ENCODE peak calls at places on chromosomes 13 and 19, in four cellular contexts. One of them, this sample, is unnamed.

GRCh38 chr13:103142091-103142594 is 75.9 kb upstream of the SLC10A2 start:
- DNase-seq in CD4-positive, alpha-beta T cell: no peak
- DNase-seq in fibroblast of pulmonary artery: no peak
- DNase-seq in GM13976: no peak
- DNase-seq in this sample: no peak

GRCh38 chr19:46903458-46903857 is 42.7 kb downstream of the ARHGAP35 start:
- DNase-seq in CD4-positive, alpha-beta T cell: no peak
- DNase-seq in fibroblast of pulmonary artery: no peak
- DNase-seq in GM13976: no peak
- DNase-seq in this sample: no peak

GRCh38 chr19:58213075-58213369 is 15.7 kb upstream of the ZNF544 start:
- DNase-seq in CD4-positive, alpha-beta T cell: no peak
- DNase-seq in fibroblast of pulmonary artery: no peak
- DNase-seq in GM13976: no peak
- DNase-seq in this sample: no peak

GRCh38 chr13:58341318-58341717 is 709.8 kb downstream of the PCDH17 start:
- DNase-seq in CD4-positive, alpha-beta T cell: no peak
- DNase-seq in fibroblast of pulmonary artery: no peak
- DNase-seq in GM13976: no peak
- DNase-seq in this sample: no peak

GRCh38 chr13:92265408-92265807 is 867.0 kb downstream of the GPC5 start:
- DNase-seq in CD4-positive, alpha-beta T cell: no peak
- DNase-seq in fibroblast of pulmonary artery: peak
- DNase-seq in GM13976: no peak
- DNase-seq in this sample: no peak

GRCh38 chr13:46109451-46109850 is 4.6 kb upstream of the CPB2 start:
- DNase-seq in CD4-positive, alpha-beta T cell: no peak
- DNase-seq in fibroblast of pulmonary artery: no peak
- DNase-seq in GM13976: no peak
- DNase-seq in this sample: no peak

GRCh38 chr19:29917911-29918310 is 24.1 kb upstream of the URI1 start:
- DNase-seq in CD4-positive, alpha-beta T cell: no peak
- DNase-seq in fibroblast of pulmonary artery: no peak
- DNase-seq in GM13976: no peak
- DNase-seq in this sample: no peak

GRCh38 chr13:46660859-46661258 is 107.9 kb downstream of the LRCH1 start:
- DNase-seq in CD4-positive, alpha-beta T cell: no peak
- DNase-seq in fibroblast of pulmonary artery: no peak
- DNase-seq in GM13976: no peak
- DNase-seq in this sample: no peak

GRCh38 chr19:49331616-49332055 is 3.6 kb upstream of the CD37 start:
- DNase-seq in CD4-positive, alpha-beta T cell: peak
- DNase-seq in fibroblast of pulmonary artery: peak
- DNase-seq in GM13976: peak
- DNase-seq in this sample: peak

GRCh38 chr13:65855276-65855675 is 1374.9 kb downstream of the PCDH9 start:
- DNase-seq in CD4-positive, alpha-beta T cell: no peak
- DNase-seq in fibroblast of pulmonary artery: peak
- DNase-seq in GM13976: no peak
- DNase-seq in this sample: no peak

GRCh38 chr13:40963927-40964326 is 55.2 kb downstream of the ELF1 start:
- DNase-seq in CD4-positive, alpha-beta T cell: no peak
- DNase-seq in fibroblast of pulmonary artery: peak
- DNase-seq in GM13976: no peak
- DNase-seq in this sample: no peak

GRCh38 chr19:55082023-55082851 is 6.6 kb downstream of the EPS8L1 start:
- DNase-seq in CD4-positive, alpha-beta T cell: peak
- DNase-seq in fibroblast of pulmonary artery: peak
- DNase-seq in GM13976: no peak
- DNase-seq in this sample: peak

GRCh38 chr19:33809960-33810359 is 13.3 kb downstream of the KCTD15 start:
- DNase-seq in CD4-positive, alpha-beta T cell: no peak
- DNase-seq in fibroblast of pulmonary artery: peak
- DNase-seq in GM13976: no peak
- DNase-seq in this sample: no peak

GRCh38 chr19:6491802-6492592 is 10.1 kb downstream of the TUBB4A start:
- DNase-seq in CD4-positive, alpha-beta T cell: no peak
- DNase-seq in fibroblast of pulmonary artery: no peak
- DNase-seq in GM13976: peak
- DNase-seq in this sample: no peak

GRCh38 chr13:44237276-44237767 is 136.3 kb upstream of the SERP2 start:
- DNase-seq in CD4-positive, alpha-beta T cell: no peak
- DNase-seq in fibroblast of pulmonary artery: peak
- DNase-seq in GM13976: peak
- DNase-seq in this sample: peak

DNA sequence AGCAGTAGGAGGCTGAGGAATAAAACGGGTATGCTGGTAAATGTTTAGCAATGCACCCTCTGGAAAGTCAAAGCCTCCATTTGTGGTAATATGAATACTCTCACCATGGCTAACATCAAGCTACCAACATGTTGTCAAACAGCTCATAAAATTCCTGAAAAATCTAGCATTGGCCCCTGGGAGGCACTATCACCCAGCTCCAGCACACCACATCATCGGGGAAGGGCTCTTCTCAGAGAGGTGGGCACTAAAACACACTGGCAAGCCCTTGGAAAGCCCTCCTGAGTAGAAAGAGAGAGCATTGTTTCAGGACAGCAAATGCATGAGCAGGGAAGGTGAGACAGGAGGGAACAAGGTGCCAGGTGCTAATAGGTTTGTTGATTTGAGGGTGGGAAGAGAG is 53.9 kb upstream of the FLT1 start:
- DNase-seq in CD4-positive, alpha-beta T cell: no peak
- DNase-seq in fibroblast of pulmonary artery: no peak
- DNase-seq in GM13976: no peak
- DNase-seq in this sample: no peak
- TF ChIP-seq CTCF in CD4-positive, alpha-beta T cell: no peak
- TF ChIP-seq CTCF in fibroblast of pulmonary artery: no peak
- TF ChIP-seq CTCF in GM13976: no peak
- TF ChIP-seq CTCF in this sample: no peak

GRCh38 chr19:51389143-51389542 is 1.2 kb downstream of the C19orf84 start:
- DNase-seq in CD4-positive, alpha-beta T cell: no peak
- DNase-seq in fibroblast of pulmonary artery: no peak
- DNase-seq in GM13976: no peak
- DNase-seq in this sample: no peak

GRCh38 chr19:51391073-51391611 is 751 bp upstream of the C19orf84 start:
- DNase-seq in CD4-positive, alpha-beta T cell: no peak
- DNase-seq in fibroblast of pulmonary artery: no peak
- DNase-seq in GM13976: no peak
- DNase-seq in this sample: no peak

GRCh38 chr19:51396175-51396574 is 5.8 kb upstream of the C19orf84 start:
- DNase-seq in CD4-positive, alpha-beta T cell: no peak
- DNase-seq in fibroblast of pulmonary artery: no peak
- DNase-seq in GM13976: no peak
- DNase-seq in this sample: no peak

GRCh38 chr19:51398096-51398704 is 7.8 kb upstream of the C19orf84 start:
- DNase-seq in CD4-positive, alpha-beta T cell: no peak
- DNase-seq in fibroblast of pulmonary artery: peak
- DNase-seq in GM13976: no peak
- DNase-seq in this sample: no peak

DNA sequence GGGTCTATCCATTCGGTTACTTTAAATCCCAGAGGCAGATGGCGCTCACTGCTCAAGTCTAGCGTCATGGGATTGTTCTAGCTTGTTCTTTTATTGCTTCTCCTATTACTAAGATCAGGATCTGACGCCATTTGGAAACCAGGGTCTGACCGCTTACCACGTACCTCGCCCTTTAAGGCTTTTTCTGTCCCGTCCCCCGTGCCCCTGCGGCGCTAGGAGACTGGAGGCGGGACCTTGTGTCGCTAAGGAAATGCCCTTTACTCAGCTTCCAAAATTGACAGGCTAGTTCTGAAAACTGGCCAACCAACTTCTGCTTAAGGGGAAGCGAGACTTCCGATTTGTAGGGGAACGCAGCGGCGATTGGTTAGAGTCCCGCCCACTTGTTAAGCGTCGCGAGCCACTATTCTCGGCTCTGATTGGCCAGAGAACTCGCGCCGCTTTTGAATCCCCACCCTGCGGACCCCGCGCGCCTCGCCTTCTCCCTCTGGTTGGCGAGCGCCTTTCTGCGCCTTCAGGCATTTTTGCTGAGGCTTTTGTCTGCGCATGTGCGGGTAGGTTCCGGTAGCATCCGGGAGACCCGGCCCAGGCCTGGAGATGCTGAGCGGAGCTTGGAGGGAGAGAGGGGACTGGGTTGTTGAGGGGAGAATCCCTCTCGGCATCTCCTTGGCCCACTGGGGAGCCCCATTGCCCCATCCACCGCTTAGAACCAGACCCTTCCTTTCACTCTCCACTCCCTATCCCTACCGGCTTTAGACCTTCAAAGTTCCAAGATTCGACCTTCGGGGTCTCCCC is 3.9 kb upstream of the C19orf84 start:
- DNase-seq in CD4-positive, alpha-beta T cell: peak
- DNase-seq in fibroblast of pulmonary artery: peak
- DNase-seq in GM13976: peak
- DNase-seq in this sample: peak
- TF ChIP-seq CTCF in CD4-positive, alpha-beta T cell: no peak
- TF ChIP-seq CTCF in fibroblast of pulmonary artery: no peak
- TF ChIP-seq CTCF in GM13976: no peak
- TF ChIP-seq CTCF in this sample: peak

DNA sequence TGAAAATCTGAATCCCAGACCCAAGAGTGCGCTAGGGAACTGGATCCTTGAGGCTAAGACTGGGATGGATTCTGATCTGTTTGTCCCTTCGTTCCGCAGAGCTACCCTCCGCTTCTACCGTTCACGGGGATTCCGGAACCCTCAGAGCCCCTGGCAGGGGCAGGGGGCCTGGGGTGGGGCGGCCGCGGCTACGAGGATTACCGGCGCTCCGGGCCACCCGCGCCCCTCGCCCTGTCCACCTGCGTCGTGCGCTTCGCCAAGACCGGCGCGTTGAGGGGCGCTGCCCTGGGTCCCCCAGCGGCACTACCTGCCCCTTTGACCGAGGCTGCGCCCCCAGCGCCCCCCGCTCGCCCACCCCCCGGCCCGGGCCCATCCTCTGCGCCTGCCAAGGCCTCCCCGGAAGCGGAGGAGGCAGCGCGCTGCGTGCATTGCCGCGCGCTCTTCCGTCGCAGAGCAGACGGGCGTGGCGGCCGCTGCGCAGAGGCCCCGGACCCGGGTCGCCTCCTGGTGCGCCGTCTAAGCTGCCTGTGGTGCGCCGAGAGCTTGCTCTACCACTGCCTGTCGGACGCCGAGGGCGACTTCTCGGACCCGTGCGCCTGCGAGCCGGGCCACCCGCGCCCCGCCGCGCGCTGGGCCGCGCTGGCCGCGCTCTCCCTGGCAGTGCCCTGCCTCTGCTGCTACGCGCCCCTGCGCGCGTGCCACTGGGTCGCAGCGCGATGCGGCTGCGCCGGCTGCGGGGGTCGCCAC is 7.1 kb downstream of the SPRED3 start:
- DNase-seq in CD4-positive, alpha-beta T cell: peak
- DNase-seq in fibroblast of pulmonary artery: no peak
- DNase-seq in GM13976: peak
- DNase-seq in this sample: no peak
- TF ChIP-seq CTCF in CD4-positive, alpha-beta T cell: no peak
- TF ChIP-seq CTCF in fibroblast of pulmonary artery: no peak
- TF ChIP-seq CTCF in GM13976: no peak
- TF ChIP-seq CTCF in this sample: no peak

GRCh38 chr19:50710094-50710493 is 9.5 kb downstream of the SHANK1 start:
- DNase-seq in CD4-positive, alpha-beta T cell: no peak
- DNase-seq in fibroblast of pulmonary artery: no peak
- DNase-seq in GM13976: no peak
- DNase-seq in this sample: no peak
- TF ChIP-seq CTCF in CD4-positive, alpha-beta T cell: no peak
- TF ChIP-seq CTCF in fibroblast of pulmonary artery: peak
- TF ChIP-seq CTCF in GM13976: no peak
- TF ChIP-seq CTCF in this sample: no peak

GRCh38 chr19:17466487-17466850 is 3.9 kb upstream of the SLC27A1 start:
- DNase-seq in CD4-positive, alpha-beta T cell: no peak
- DNase-seq in fibroblast of pulmonary artery: no peak
- DNase-seq in GM13976: no peak
- DNase-seq in this sample: no peak
- TF ChIP-seq CTCF in CD4-positive, alpha-beta T cell: peak
- TF ChIP-seq CTCF in fibroblast of pulmonary artery: no peak
- TF ChIP-seq CTCF in GM13976: peak
- TF ChIP-seq CTCF in this sample: no peak

GRCh38 chr13:23707674-23708073 is 137.5 kb downstream of the TNFRSF19 start:
- DNase-seq in CD4-positive, alpha-beta T cell: no peak
- DNase-seq in fibroblast of pulmonary artery: peak
- DNase-seq in GM13976: no peak
- DNase-seq in this sample: no peak
- TF ChIP-seq CTCF in CD4-positive, alpha-beta T cell: no peak
- TF ChIP-seq CTCF in fibroblast of pulmonary artery: peak
- TF ChIP-seq CTCF in GM13976: no peak
- TF ChIP-seq CTCF in this sample: peak

DNA sequence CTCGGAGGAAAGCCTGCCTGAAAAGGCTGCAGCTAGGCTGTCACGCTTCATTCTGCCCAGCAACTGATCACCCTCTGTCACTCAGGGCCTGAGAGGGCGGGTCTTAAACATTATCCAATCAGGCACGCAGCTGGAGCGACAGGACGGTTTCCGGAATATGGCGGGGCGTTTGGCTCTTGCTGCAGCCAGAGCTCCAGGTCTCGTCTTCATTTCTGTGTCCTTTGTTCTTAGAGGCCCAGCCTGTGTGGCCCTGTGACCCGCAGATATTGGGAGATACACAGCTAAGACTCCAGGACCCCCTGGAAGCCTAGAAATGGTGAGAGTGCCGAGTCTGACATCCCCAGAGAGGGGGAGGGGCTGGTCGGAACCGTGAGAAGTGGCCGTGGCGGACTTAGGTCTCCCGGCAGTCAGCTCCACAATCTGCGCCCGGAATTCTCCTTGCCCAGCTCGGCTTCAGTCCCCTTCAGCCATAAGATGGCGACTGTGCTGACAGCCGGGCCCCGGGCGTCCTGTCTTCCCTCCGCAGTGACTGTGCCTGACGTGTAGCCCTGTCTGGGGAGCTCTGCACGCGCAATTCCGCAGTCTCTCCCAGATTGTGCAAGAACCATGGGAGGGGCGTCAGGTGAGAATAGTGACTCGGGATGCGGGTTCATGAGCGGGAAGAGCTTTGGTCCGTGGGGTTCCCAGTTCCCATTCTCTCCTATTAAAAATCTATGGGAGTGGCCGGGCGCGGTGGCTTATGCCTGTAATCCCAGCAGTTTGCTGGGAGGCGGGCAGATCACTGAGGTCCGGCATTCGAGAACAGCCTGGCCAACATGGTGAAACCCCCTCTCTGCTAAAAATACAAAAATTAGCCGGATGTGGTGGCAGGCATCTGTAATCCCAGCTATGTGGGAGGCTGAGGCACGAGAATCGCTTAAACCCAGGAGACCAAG is at the start of gene ZNF429:
- DNase-seq in CD4-positive, alpha-beta T cell: peak
- DNase-seq in fibroblast of pulmonary artery: peak
- DNase-seq in GM13976: peak
- DNase-seq in this sample: peak
- TF ChIP-seq CTCF in CD4-positive, alpha-beta T cell: no peak
- TF ChIP-seq CTCF in fibroblast of pulmonary artery: no peak
- TF ChIP-seq CTCF in GM13976: no peak
- TF ChIP-seq CTCF in this sample: no peak

GRCh38 chr19:3369337-3370213 is 3.2 kb downstream of the NFIC start:
- DNase-seq in CD4-positive, alpha-beta T cell: no peak
- DNase-seq in fibroblast of pulmonary artery: peak
- DNase-seq in GM13976: peak
- DNase-seq in this sample: peak
- TF ChIP-seq CTCF in CD4-positive, alpha-beta T cell: no peak
- TF ChIP-seq CTCF in fibroblast of pulmonary artery: no peak
- TF ChIP-seq CTCF in GM13976: no peak
- TF ChIP-seq CTCF in this sample: no peak